ENCODE peak calls at places on chromosome 20, in eight cellular contexts. F is OCI-M1, D is posterior vena cava, U is endothelial cell, X is NCI-H1417, R is dorsolateral prefrontal cortex, K is progenitor cell of endocrine pancreas, P is PC-9. C is an unnamed sample.

GRCh38 chr20:63946986-63947637 is 9.1 kb downstream of the UCKL1 start:
- DNase-seq in F (no peak), D (no peak), U (no peak), P (no peak), R (no peak), X (no peak), K (no peak), C (no peak)

GRCh38 chr20:36606171-36607116 is 865 bp downstream of the RAB5IF start:
- DNase-seq in U (peak), P (peak), K (no peak), F (peak), X (no peak), D (no peak), R (no peak), C (peak)

GRCh38 chr20:21166801-21167200 is 40.9 kb downstream of the KIZ start:
- DNase-seq in K (no peak), R (no peak), U (no peak), F (peak), P (no peak), D (no peak), X (no peak), C (no peak)

GRCh38 chr20:9949563-9949962 is 85.2 kb upstream of the ANKEF1 start:
- DNase-seq in P (no peak), D (no peak), K (no peak), R (no peak), U (no peak), F (no peak), X (no peak), C (no peak)

GRCh38 chr20:18223399-18223798 is 64.9 kb upstream of the ZNF133 start:
- DNase-seq in P (peak), K (no peak), F (no peak), D (no peak), X (no peak), R (no peak), U (no peak), C (no peak)

GRCh38 chr20:41174782-41175181 is 37.4 kb downstream of the PLCG1 start:
- DNase-seq in P (no peak), F (no peak), D (peak), R (no peak), X (no peak), U (no peak), K (no peak), C (no peak)

GRCh38 chr20:50652702-50653294 is 38.5 kb downstream of the RIPOR3 start:
- DNase-seq in D (no peak), U (no peak), K (no peak), P (no peak), F (no peak), X (no peak), R (no peak), C (no peak)

GRCh38 chr20:49724637-49725606 is 11.2 kb upstream of the B4GALT5 start:
- DNase-seq in U (no peak), K (no peak), R (no peak), P (peak), F (peak), X (no peak), D (no peak), C (no peak)

GRCh38 chr20:54138427-54138826 is 35.4 kb downstream of the CYP24A1 start:
- DNase-seq in P (no peak), F (no peak), R (no peak), D (no peak), K (no peak), X (no peak), U (no peak), C (no peak)

GRCh38 chr20:32965581-32966373 is 38.5 kb downstream of the SUN5 start:
- DNase-seq in K (no peak), R (no peak), X (no peak), U (no peak), P (no peak), D (peak), F (no peak), C (no peak)

GRCh38 chr20:31551581-31552081 is 37.4 kb downstream of the HM13 start:
- DNase-seq in D (no peak), U (no peak), P (no peak), K (no peak), R (no peak), X (no peak), F (no peak), C (peak)

GRCh38 chr20:20085071-20085470 is 32.7 kb downstream of the CFAP61 start:
- DNase-seq in P (no peak), R (no peak), U (no peak), X (no peak), D (no peak), K (no peak), F (peak), C (no peak)

GRCh38 chr20:674936-675452 is 608 bp downstream of the SCRT2 start:
- DNase-seq in P (no peak), R (no peak), X (no peak), K (no peak), D (no peak), U (no peak), F (no peak), C (no peak)

GRCh38 chr20:15831201-15831600 is 742.0 kb downstream of the KIF16B start:
- DNase-seq in K (no peak), U (no peak), D (no peak), X (no peak), R (no peak), P (no peak), F (no peak), C (no peak)

GRCh38 chr20:62370115-62370806 is 3.1 kb upstream of the LAMA5 start:
- DNase-seq in F (no peak), U (no peak), X (no peak), P (peak), K (no peak), D (no peak), R (no peak), C (peak)

GRCh38 chr20:59515013-59515905 is 89.1 kb upstream of the PHACTR3 start:
- DNase-seq in P (peak), X (peak), R (peak), U (peak), K (peak), F (peak), D (peak), C (peak)

GRCh38 chr20:49595811-49596545 is 28.0 kb upstream of the PTGIS start:
- DNase-seq in R (no peak), D (no peak), K (no peak), F (no peak), U (no peak), X (no peak), P (peak), C (peak)

GRCh38 chr20:2700913-2701620 is 8.5 kb downstream of the EBF4 start:
- DNase-seq in U (no peak), P (no peak), F (no peak), D (no peak), K (no peak), R (no peak), X (no peak), C (no peak)

GRCh38 chr20:63133481-63134091 is 82.3 kb downstream of the YTHDF1 start:
- DNase-seq in D (no peak), F (no peak), K (no peak), P (no peak), R (peak), U (no peak), X (no peak), C (no peak)

GRCh38 chr20:8116067-8116811 is 15.8 kb upstream of the PLCB1 start:
- DNase-seq in K (no peak), P (no peak), F (no peak), X (no peak), U (no peak), D (no peak), R (no peak), C (no peak)

GRCh38 chr20:18524646-18525045 is 16.9 kb downstream of the SEC23B start:
- DNase-seq in X (no peak), D (no peak), R (no peak), U (no peak), K (no peak), F (no peak), P (peak), C (peak)

GRCh38 chr20:63979549-63980316 is at the start of gene SAMD10:
- DNase-seq in X (peak), P (peak), D (no peak), F (peak), K (peak), U (peak), R (no peak), C (peak)

GRCh38 chr20:3783516-3784225 is 2.4 kb upstream of the SPEF1 start:
- DNase-seq in P (no peak), D (peak), R (no peak), U (no peak), X (no peak), F (no peak), K (no peak), C (no peak)

GRCh38 chr20:59006864-59007757 is at the start of gene CTSZ:
- DNase-seq in F (no peak), R (no peak), P (peak), U (peak), D (peak), X (no peak), K (peak), C (peak)

GRCh38 chr20:9241721-9242427 is 173.0 kb downstream of the PLCB4 start:
- DNase-seq in X (no peak), P (no peak), K (no peak), R (no peak), U (no peak), D (no peak), F (no peak), C (no peak)

GRCh38 chr20:57388953-57389694 is 2.1 kb upstream of the RBM38 start:
- DNase-seq in R (peak), F (peak), K (peak), P (peak), X (peak), U (peak), D (peak), C (peak)

GRCh38 chr20:61433816-61434215 is 181.8 kb downstream of the CDH4 start:
- DNase-seq in R (no peak), D (peak), X (no peak), F (no peak), K (no peak), P (no peak), U (no peak), C (no peak)

GRCh38 chr20:9112541-9113515 is 43.9 kb downstream of the PLCB4 start:
- DNase-seq in P (no peak), R (no peak), D (no peak), U (no peak), K (no peak), X (no peak), F (no peak), C (no peak)

GRCh38 chr20:41048475-41049242 is 20.0 kb downstream of the TOP1 start:
- DNase-seq in P (no peak), F (peak), R (no peak), K (no peak), X (no peak), D (no peak), U (no peak), C (no peak)

GRCh38 chr20:35215066-35215956 is 11.2 kb upstream of the MMP24 start:
- DNase-seq in D (no peak), R (no peak), F (peak), X (no peak), P (peak), U (no peak), K (no peak), C (peak)

GRCh38 chr20:36861875-36862801 is 13.8 kb upstream of the TLDC2 start:
- DNase-seq in K (no peak), X (peak), U (no peak), P (peak), F (peak), R (peak), D (peak), C (peak)

GRCh38 chr20:1775117-1775516 is 117.5 kb upstream of the SIRPG start:
- DNase-seq in F (no peak), D (no peak), X (no peak), U (no peak), P (no peak), K (no peak), R (no peak), C (no peak)

GRCh38 chr20:57811373-57812020 is 101.7 kb upstream of the PMEPA1 start:
- DNase-seq in U (no peak), K (no peak), F (no peak), X (no peak), R (no peak), D (peak), P (no peak), C (no peak)

GRCh38 chr20:49186535-49187329 is 1.4 kb downstream of the STAU1 start:
- DNase-seq in F (peak), K (no peak), D (no peak), X (no peak), R (no peak), P (peak), U (peak), C (no peak)